ENCODE peak calls at places on chromosomes 12 and 14, in six cellular contexts. X, T, R, Q, H and I are unnamed samples.

GRCh38 chr12:70486588-70486987 is 120.5 kb downstream of the KCNMB4 start:
- DNase-seq in R (no peak), T (no peak), Q (no peak), X (no peak), H (no peak), I (no peak)

GRCh38 chr14:51780006-51780692 is 80.3 kb upstream of the GNG2 start:
- DNase-seq in Q (peak), R (peak), T (peak), X (peak), H (peak), I (peak)

GRCh38 chr12:41188058-41188840 is at the start of gene PDZRN4:
- DNase-seq in T (peak), Q (no peak), X (peak), H (peak), R (no peak), I (peak)

GRCh38 chr14:25231006-25231405 is 181.1 kb upstream of the STXBP6 start:
- DNase-seq in R (no peak), H (no peak), X (no peak), Q (no peak), T (no peak), I (no peak)

GRCh38 chr14:24843999-24844398 is 205.9 kb downstream of the STXBP6 start:
- DNase-seq in R (no peak), Q (no peak), X (no peak), H (no peak), T (no peak), I (no peak)

GRCh38 chr14:85599939-85600338 is 70.0 kb downstream of the FLRT2 start:
- DNase-seq in X (no peak), R (peak), Q (no peak), H (no peak), T (no peak), I (peak)

GRCh38 chr12:100458191-100458590 is 15.5 kb upstream of the NR1H4 start:
- DNase-seq in H (no peak), T (no peak), X (no peak), R (no peak), Q (no peak), I (no peak)

GRCh38 chr14:103522028-103522581 is 525 bp downstream of the CKB start:
- DNase-seq in H (peak), R (no peak), T (no peak), Q (no peak), X (no peak), I (peak)

GRCh38 chr14:74846968-74847549 is 28.9 kb downstream of the PROX2 start:
- DNase-seq in H (no peak), T (no peak), R (peak), Q (no peak), X (no peak), I (peak)

GRCh38 chr12:1791104-1791927 is 29.0 kb upstream of the LRTM2 start:
- DNase-seq in X (no peak), R (peak), T (no peak), Q (peak), H (peak), I (peak)

GRCh38 chr14:22908601-22909000 is 10.3 kb downstream of the RBM23 start:
- DNase-seq in X (no peak), Q (no peak), R (peak), T (no peak), H (no peak), I (peak)

GRCh38 chr12:48198619-48198973 is 4.5 kb downstream of the OR10AD1 start:
- DNase-seq in Q (no peak), R (no peak), T (peak), H (no peak), X (no peak), I (no peak)

GRCh38 chr14:97458302-97459137 is 661.3 kb downstream of the VRK1 start:
- DNase-seq in X (no peak), T (peak), R (no peak), Q (no peak), H (peak), I (no peak)

GRCh38 chr14:99038401-99038800 is 233.6 kb downstream of the BCL11B start:
- DNase-seq in X (no peak), Q (no peak), H (no peak), R (no peak), T (no peak), I (no peak)

GRCh38 chr12:77940566-77940965 is 109.9 kb downstream of the NAV3 start:
- DNase-seq in H (no peak), X (no peak), R (peak), Q (no peak), T (no peak), I (peak)

GRCh38 chr12:104684884-104685283 is 228.1 kb downstream of the CHST11 start:
- DNase-seq in H (no peak), R (peak), T (no peak), Q (no peak), X (no peak), I (no peak)

GRCh38 chr14:103702095-103702494 is 13.2 kb downstream of the XRCC3 start:
- DNase-seq in R (no peak), Q (no peak), T (no peak), H (no peak), X (no peak), I (no peak)

GRCh38 chr14:70571139-70571538 is 29.3 kb downstream of the MED6 start:
- DNase-seq in T (no peak), H (no peak), Q (no peak), X (no peak), R (no peak), I (no peak)

GRCh38 chr14:100138082-100138787 is 21.2 kb downstream of the DEGS2 start:
- DNase-seq in H (no peak), R (no peak), X (no peak), T (no peak), Q (no peak), I (no peak)

GRCh38 chr12:38998887-38999482 is 93.6 kb upstream of the CPNE8 start:
- DNase-seq in R (no peak), Q (no peak), T (no peak), H (no peak), X (no peak), I (no peak)

GRCh38 chr14:22202313-22202712 is 386.7 kb downstream of the DAD1 start:
- DNase-seq in H (no peak), X (no peak), R (no peak), Q (no peak), T (no peak), I (no peak)

GRCh38 chr12:42684171-42685071 is 94.9 kb upstream of the PRICKLE1 start:
- DNase-seq in X (no peak), H (no peak), T (no peak), Q (no peak), R (peak), I (no peak)

GRCh38 chr14:68283378-68284123 is 464.0 kb downstream of the RAD51B start:
- DNase-seq in T (no peak), Q (no peak), X (no peak), H (no peak), R (no peak), I (no peak)

GRCh38 chr14:64763801-64764511 is 59.7 kb downstream of the PLEKHG3 start:
- DNase-seq in T (no peak), Q (no peak), H (no peak), R (peak), X (no peak), I (peak)

GRCh38 chr14:63887899-63888298 is 35.1 kb downstream of the SYNE2 start:
- DNase-seq in R (no peak), T (no peak), H (no peak), Q (no peak), X (no peak), I (no peak)

GRCh38 chr12:3463927-3464326 is 27.1 kb upstream of the PRMT8 start:
- DNase-seq in Q (no peak), H (no peak), T (no peak), R (no peak), X (no peak), I (no peak)

GRCh38 chr14:23121401-23121800 is 2.3 kb upstream of the CEBPE start:
- DNase-seq in X (no peak), Q (peak), T (no peak), R (peak), H (no peak), I (peak)

GRCh38 chr12:126936181-126936851 is 1330.7 kb upstream of the TMEM132C start:
- DNase-seq in R (no peak), H (no peak), X (no peak), T (no peak), Q (no peak), I (no peak)

GRCh38 chr12:64912501-64912900 is 88.1 kb downstream of the TBC1D30 start:
- DNase-seq in R (peak), H (no peak), X (no peak), Q (no peak), T (no peak), I (no peak)

GRCh38 chr12:45789025-45789424 is 59.5 kb downstream of the ARID2 start:
- DNase-seq in H (no peak), X (no peak), T (no peak), R (peak), Q (no peak), I (peak)

GRCh38 chr14:105369653-105370040 is 28.7 kb upstream of the TEX22 start:
- DNase-seq in X (no peak), R (no peak), H (no peak), T (no peak), Q (no peak), I (no peak)

GRCh38 chr14:82710257-82710841 is 1176.7 kb upstream of the SEL1L start:
- DNase-seq in T (peak), R (peak), X (peak), H (peak), Q (peak), I (peak)

DNA sequence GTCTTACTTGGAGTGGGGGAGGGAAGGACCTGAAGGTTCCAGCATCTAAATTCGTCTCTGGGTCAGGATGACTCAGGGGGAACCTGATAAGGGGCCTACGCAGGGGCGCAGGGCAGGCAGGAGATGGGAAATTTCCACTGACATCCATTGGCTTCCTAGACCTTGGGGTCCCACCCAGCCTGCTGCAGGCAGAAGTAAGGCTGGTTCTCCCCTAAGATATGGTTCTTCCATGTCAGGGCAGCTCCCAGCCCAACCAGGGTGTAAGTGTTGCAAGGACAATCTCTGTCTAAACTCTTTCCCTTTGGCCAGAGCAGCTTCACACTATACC is 2.1 kb upstream of the NDRG2 start:
- DNase-seq in X (no peak), T (no peak), R (no peak), H (no peak), Q (no peak), I (no peak)
- H4K91ac ChIP-seq in X (no peak), T (no peak), R (no peak), H (peak), Q (no peak), I (no peak)

DNA sequence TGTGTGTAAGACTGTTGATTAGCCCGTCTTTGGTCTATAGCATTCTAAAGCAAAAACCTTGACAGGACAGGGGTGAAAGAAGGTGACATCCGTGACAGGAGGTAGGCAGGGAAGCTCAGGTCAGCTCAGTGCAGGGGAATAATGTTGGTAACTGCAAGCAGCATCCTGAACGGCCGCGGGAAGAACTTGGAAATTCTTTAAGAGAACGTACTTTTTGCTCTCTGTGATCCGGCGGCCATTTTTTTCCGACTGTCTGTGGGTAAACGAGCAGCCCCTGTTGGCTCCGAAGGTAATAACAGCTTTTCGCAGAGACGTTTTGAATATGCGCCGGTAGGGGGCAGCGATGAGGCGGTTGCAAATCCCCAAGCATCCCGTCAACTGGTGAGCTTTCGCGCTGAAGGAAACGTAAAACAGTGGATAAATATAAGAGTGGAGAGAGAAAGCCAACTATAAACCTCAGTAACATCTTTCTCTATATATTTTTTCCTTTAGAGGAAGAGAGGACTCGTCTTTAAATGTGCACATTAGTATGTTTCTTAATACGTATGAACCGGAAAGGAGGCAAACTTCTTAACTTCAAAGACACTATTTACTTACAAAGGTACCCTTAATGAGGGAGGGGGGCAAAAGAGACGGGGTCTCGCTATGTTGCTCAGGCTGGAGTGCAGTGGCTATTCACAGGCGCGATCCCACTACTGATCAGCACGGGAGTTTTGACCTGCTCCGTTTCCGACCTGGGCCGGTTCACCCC is 9.5 kb upstream of the NEMF start:
- DNase-seq in T (peak), X (peak), Q (peak), H (peak), R (peak), I (peak)
- H2BK5ac ChIP-seq in T (peak), X (no peak), Q (peak), H (peak), R (peak), I (peak)

DNA sequence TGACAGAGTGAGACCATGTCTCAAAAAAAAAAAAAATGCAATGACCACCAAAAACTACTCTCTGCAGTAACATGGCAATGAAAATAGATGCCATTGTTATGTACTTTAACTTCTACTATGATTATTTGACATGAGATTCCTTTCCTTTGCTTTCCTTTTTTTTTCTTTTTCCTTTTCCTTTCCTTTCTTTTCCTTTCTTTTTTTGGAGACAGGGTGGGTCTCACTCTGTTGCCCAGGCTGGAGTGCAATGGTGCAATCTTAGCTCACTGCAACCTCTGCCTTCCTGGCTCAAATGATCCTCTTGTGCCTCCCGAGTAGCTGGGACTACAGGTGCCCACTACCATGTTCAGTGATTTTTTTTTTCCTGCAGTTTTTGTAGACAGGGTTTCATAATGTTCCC is 24.9 kb upstream of the ETFBKMT start:
- DNase-seq in R (no peak), X (no peak), Q (no peak), T (no peak), H (no peak), I (no peak)
- H4K91ac ChIP-seq in R (no peak), X (no peak), Q (no peak), T (no peak), H (no peak), I (no peak)

GRCh38 chr12:93742086-93742934 is 65.1 kb downstream of the CRADD start:
- DNase-seq in X (peak), Q (peak), R (peak), H (peak), T (peak), I (peak)
- H2BK5ac ChIP-seq in X (no peak), Q (peak), R (peak), H (peak), T (peak), I (no peak)

DNA sequence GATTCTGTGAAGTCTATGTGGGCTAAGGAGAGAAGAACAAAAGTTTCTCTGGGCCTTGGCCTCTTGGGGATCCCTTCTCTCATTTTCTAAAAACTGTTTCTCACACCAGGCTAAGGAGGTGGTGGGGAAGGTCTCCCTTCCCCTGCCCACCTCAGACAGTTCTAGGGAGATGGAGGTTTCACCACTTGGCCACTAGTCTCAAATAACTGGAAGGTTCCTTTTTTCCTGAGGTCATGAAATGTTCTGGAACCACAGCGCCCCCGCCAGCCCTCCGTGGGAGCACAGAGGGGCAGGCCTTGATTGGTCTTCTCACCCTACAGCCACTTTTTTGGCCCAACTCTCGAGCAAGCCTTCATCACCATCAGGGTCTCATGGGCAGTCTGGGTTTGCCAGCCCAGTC is 12.6 kb downstream of the C12orf43 start:
- DNase-seq in T (peak), H (peak), Q (no peak), X (no peak), R (no peak), I (no peak)
- H4K91ac ChIP-seq in T (no peak), H (no peak), Q (no peak), X (no peak), R (no peak), I (no peak)

DNA sequence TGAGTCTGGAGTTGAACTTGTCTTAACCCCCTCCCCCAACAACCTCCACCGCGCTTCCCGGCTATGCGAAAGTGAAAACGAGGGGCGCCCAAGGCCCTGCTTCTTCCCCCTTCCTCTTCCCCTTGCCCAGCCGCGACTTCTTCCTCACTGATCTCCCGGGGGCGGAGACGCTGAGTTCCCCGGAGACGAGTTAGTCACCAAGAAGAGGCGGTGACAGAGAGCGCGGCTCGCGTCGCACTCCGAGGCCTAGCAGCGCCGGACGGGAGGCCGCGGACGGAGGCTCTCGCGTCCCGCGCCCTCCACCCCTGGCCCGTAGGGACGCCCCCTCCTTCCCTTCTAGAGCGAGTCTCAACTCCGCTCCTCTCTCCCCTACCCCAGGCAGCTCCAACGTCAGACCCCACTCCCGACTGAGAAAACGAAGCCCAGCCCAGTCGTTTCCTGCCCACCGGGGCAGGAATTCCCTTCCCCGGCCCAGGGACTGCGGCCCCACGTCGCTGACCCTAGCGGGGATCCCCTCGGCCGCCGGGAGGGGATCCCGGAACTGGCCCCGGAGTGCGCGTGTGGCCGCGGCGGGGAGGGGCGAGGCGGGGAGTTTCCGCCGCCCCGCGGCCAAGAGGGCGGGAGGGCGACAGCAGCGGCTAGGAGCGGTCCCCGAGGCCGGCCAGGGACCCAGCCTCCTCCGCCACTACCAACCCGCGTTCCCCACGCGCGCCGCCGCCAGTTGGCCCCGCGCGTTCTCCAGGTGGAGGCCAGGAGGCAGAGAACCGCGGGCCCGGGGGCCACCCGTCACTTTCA is 1.4 kb downstream of the BAZ1A start:
- DNase-seq in T (peak), X (peak), R (no peak), Q (peak), H (peak), I (peak)
- H2BK5ac ChIP-seq in T (no peak), X (peak), R (peak), Q (peak), H (peak), I (peak)